ENCODE peak calls at places on chromosomes 5 and 9, in six cellular contexts. S, W, A, L, B and V are unnamed samples.

GRCh38 chr9:121836382-121836885 is 185.0 kb downstream of the DAB2IP start:
- DNase-seq in S (no peak), W (no peak), A (no peak), L (no peak), B (no peak), V (no peak)

GRCh38 chr5:76926329-76927105 is 26.3 kb upstream of the CRHBP start:
- DNase-seq in S (no peak), W (peak), A (no peak), L (no peak), B (peak), V (no peak)

GRCh38 chr5:97534166-97534565 is 351.1 kb upstream of the RIOK2 start:
- DNase-seq in S (peak), W (peak), A (no peak), L (peak), B (peak), V (no peak)

GRCh38 chr5:139562847-139563246 is 1.7 kb downstream of the UBE2D2 start:
- DNase-seq in S (no peak), W (no peak), A (no peak), L (no peak), B (no peak), V (no peak)

GRCh38 chr9:34636791-34637355 is 714 bp downstream of the SIGMAR1 start:
- DNase-seq in S (no peak), W (peak), A (no peak), L (no peak), B (no peak), V (no peak)

GRCh38 chr5:60929024-60929423 is 15.8 kb downstream of the ERCC8 start:
- DNase-seq in S (no peak), W (peak), A (no peak), L (peak), B (no peak), V (no peak)

GRCh38 chr9:72046593-72047456 is 13.6 kb downstream of the C9orf57 start:
- DNase-seq in S (no peak), W (no peak), A (no peak), L (no peak), B (no peak), V (no peak)

GRCh38 chr9:69759478-69760277 is at the start of gene PTAR1:
- DNase-seq in S (peak), W (peak), A (peak), L (peak), B (peak), V (peak)

GRCh38 chr9:88537743-88538055 is 2.7 kb downstream of the NXNL2 start:
- DNase-seq in S (peak), W (peak), A (peak), L (peak), B (peak), V (no peak)

GRCh38 chr9:120640380-120640779 is 60.4 kb upstream of the CDK5RAP2 start:
- DNase-seq in S (no peak), W (no peak), A (no peak), L (no peak), B (no peak), V (no peak)

GRCh38 chr5:132238901-132239500 is 11.3 kb upstream of the P4HA2 start:
- DNase-seq in S (no peak), W (no peak), A (no peak), L (no peak), B (no peak), V (no peak)

GRCh38 chr9:107213080-107213479 is 70.0 kb upstream of the RAD23B start:
- DNase-seq in S (no peak), W (peak), A (no peak), L (no peak), B (no peak), V (no peak)

GRCh38 chr5:128613757-128614156 is 75.7 kb upstream of the FBN2 start:
- DNase-seq in S (no peak), W (peak), A (no peak), L (no peak), B (no peak), V (no peak)

GRCh38 chr5:64506567-64507321 is 929 bp downstream of the RGS7BP start:
- DNase-seq in S (no peak), W (no peak), A (no peak), L (no peak), B (peak), V (no peak)

GRCh38 chr9:15936316-15936869 is 383.6 kb downstream of the CCDC171 start:
- DNase-seq in S (peak), W (peak), A (no peak), L (no peak), B (no peak), V (no peak)

GRCh38 chr5:91339053-91339710 is 43.9 kb downstream of the ARRDC3 start:
- DNase-seq in S (peak), W (peak), A (no peak), L (no peak), B (no peak), V (no peak)

GRCh38 chr5:111582962-111583669 is 70.8 kb upstream of the STARD4 start:
- DNase-seq in S (peak), W (peak), A (no peak), L (peak), B (no peak), V (no peak)

GRCh38 chr5:10981927-10982326 is 220.9 kb upstream of the DAP start:
- DNase-seq in S (no peak), W (no peak), A (no peak), L (no peak), B (no peak), V (no peak)

GRCh38 chr5:931570-932145 is 39.0 kb downstream of the TRIP13 start:
- DNase-seq in S (no peak), W (no peak), A (no peak), L (no peak), B (no peak), V (no peak)

GRCh38 chr9:127588740-127589506 is 23.2 kb upstream of the STXBP1 start:
- DNase-seq in S (no peak), W (no peak), A (no peak), L (no peak), B (no peak), V (no peak)

GRCh38 chr9:70954126-70954525 is 167.3 kb downstream of the TRPM3 start:
- DNase-seq in S (peak), W (peak), A (no peak), L (peak), B (no peak), V (no peak)

GRCh38 chr9:89021154-89021803 is 30.0 kb downstream of the S1PR3 start:
- DNase-seq in S (peak), W (peak), A (no peak), L (peak), B (no peak), V (no peak)

GRCh38 chr5:169798438-169798837 is 161.4 kb downstream of the DOCK2 start:
- DNase-seq in S (no peak), W (no peak), A (no peak), L (no peak), B (no peak), V (no peak)

GRCh38 chr9:127942152-127943010 is 4.7 kb upstream of the DPM2 start:
- DNase-seq in S (no peak), W (peak), A (peak), L (no peak), B (peak), V (no peak)

GRCh38 chr9:108511200-108511756 is 344.5 kb downstream of the ACTL7B start:
- DNase-seq in S (peak), W (peak), A (no peak), L (peak), B (no peak), V (no peak)

GRCh38 chr9:19642256-19642655 is 146.6 kb downstream of the SLC24A2 start:
- DNase-seq in S (no peak), W (no peak), A (no peak), L (no peak), B (no peak), V (no peak)

GRCh38 chr5:176743136-176743827 is 67.1 kb upstream of the UNC5A start:
- DNase-seq in S (no peak), W (no peak), A (no peak), L (no peak), B (peak), V (peak)

GRCh38 chr9:129639034-129639630 is 2.8 kb downstream of the ASB6 start:
- DNase-seq in S (no peak), W (no peak), A (no peak), L (no peak), B (no peak), V (no peak)

GRCh38 chr9:137725598-137725997 is 106.8 kb downstream of the EHMT1 start:
- DNase-seq in S (no peak), W (no peak), A (no peak), L (no peak), B (no peak), V (no peak)

GRCh38 chr5:118924006-118924389 is 64.3 kb downstream of the DTWD2 start:
- DNase-seq in S (no peak), W (no peak), A (no peak), L (no peak), B (no peak), V (no peak)

GRCh38 chr9:108937561-108938305 is 3.5 kb downstream of the ABITRAM start:
- DNase-seq in S (no peak), W (no peak), A (no peak), L (no peak), B (no peak), V (no peak)

GRCh38 chr5:96657068-96657467 is 5.1 kb upstream of the CAST start:
- DNase-seq in S (peak), W (peak), A (no peak), L (peak), B (no peak), V (no peak)

GRCh38 chr5:51386916-51387853 is 3.9 kb downstream of the ISL1 start:
- DNase-seq in S (no peak), W (no peak), A (no peak), L (no peak), B (no peak), V (no peak)

GRCh38 chr9:9997585-9997984 is 615.2 kb downstream of the PTPRD start:
- DNase-seq in S (no peak), W (no peak), A (no peak), L (no peak), B (no peak), V (no peak)

GRCh38 chr9:10000669-10001068 is 612.1 kb downstream of the PTPRD start:
- DNase-seq in S (no peak), W (no peak), A (no peak), L (no peak), B (no peak), V (no peak)

GRCh38 chr9:10003047-10003446 is 609.8 kb downstream of the PTPRD start:
- DNase-seq in S (no peak), W (no peak), A (no peak), L (peak), B (no peak), V (no peak)

GRCh38 chr9:9996259-9996658 is 616.5 kb downstream of the PTPRD start:
- DNase-seq in S (no peak), W (no peak), A (no peak), L (no peak), B (no peak), V (no peak)

DNA sequence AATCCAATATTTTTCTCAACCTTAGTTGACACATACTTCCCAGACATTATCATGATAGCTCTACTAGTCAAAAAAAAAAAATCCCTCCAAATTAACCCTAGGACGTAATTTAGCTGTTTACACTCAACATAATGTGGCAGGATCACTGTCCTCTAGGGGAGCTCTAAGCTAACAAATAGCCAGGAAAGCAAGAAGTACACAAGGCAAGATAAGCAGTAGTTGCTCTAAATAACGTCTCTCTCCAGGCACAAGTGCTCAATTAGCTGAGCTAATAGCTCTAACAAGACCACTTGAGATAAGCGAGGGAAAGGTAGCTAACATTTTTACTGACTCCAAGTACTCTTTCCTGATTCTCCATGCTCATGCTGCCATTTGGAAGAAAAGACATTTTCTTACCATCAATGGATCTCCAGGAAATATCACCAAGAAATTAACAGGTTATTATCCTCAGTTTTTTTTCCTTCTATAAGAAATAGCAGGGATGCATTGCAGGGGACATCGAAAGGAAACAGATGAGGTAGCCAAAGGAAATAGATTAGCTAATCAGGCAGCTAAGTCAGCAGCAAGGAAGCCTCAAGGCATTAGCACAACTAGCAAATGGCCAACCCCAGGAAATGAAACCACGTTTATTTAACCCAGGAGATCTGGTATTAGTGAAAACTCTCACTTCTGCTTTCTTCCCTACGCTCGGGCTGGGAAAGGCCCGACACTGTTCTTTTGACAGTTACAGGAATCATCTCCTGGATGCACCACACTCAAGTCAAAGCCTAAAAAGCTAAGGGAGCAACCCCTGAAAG is 614.1 kb downstream of the PTPRD start:
- DNase-seq in S (no peak), W (peak), A (no peak), L (peak), B (no peak), V (no peak)
- TF ChIP-seq CTCF in S (no peak), W (peak), A (no peak), L (peak), B (peak), V (peak)

DNA sequence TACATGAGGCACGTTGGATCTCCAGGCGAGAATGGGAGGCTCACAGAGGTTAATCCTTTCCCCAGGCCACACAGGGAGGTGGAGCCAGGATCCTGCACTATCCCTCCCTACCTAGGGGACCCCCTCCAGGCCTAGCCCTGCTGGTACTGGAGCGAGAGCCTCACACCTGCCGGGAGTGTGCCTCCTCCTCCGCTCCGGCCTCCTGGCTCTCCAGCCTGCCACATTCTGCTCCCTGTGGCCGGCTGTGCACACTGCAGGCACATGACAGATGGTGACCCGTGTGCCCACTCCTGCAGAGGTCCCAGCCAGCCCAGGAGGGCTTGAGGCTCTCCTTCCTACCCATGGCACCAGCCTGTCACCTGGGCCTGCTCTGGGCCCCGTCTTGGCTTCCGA is 93.4 kb downstream of the RXRA start:
- DNase-seq in S (no peak), W (no peak), A (no peak), L (no peak), B (peak), V (no peak)
- TF ChIP-seq CTCF in S (peak), W (peak), A (no peak), L (peak), B (peak), V (peak)

GRCh38 chr5:57598756-57599155 is 116.1 kb upstream of the ACTBL2 start:
- DNase-seq in S (peak), W (peak), A (no peak), L (peak), B (no peak), V (no peak)
- TF ChIP-seq CTCF in S (no peak), W (no peak), A (no peak), L (no peak), B (no peak), V (no peak)

GRCh38 chr5:173281910-173282309 is 46.3 kb downstream of the STC2 start:
- DNase-seq in S (no peak), W (peak), A (no peak), L (no peak), B (peak), V (no peak)
- TF ChIP-seq CTCF in S (peak), W (peak), A (peak), L (peak), B (peak), V (peak)